ENCODE peak calls at places on chromosome 5, in eight cellular contexts. One of them, this sample, is unnamed.

GRCh38 chr5:78275998-78276543 is 18.4 kb downstream of the AP3B1 start:
- DNase-seq in heart left ventricle: no peak
- DNase-seq in left ventricle myocardium inferior: no peak
- DNase-seq in cardiac muscle cell: peak; percentile 20
- DNase-seq in B cell: no peak
- DNase-seq in tibial nerve: no peak
- DNase-seq in IMR-90: peak; percentile 12
- DNase-seq in lower leg skin: no peak
- DNase-seq in this sample: no peak

GRCh38 chr5:87850843-87851242 is 417.8 kb downstream of the TMEM161B start:
- DNase-seq in lower leg skin: no peak
- DNase-seq in IMR-90: no peak
- DNase-seq in B cell: no peak
- DNase-seq in cardiac muscle cell: no peak
- DNase-seq in left ventricle myocardium inferior: no peak
- DNase-seq in heart left ventricle: no peak
- DNase-seq in tibial nerve: no peak
- DNase-seq in this sample: no peak

GRCh38 chr5:151798674-151799073 is 26.9 kb downstream of the G3BP1 start:
- DNase-seq in heart left ventricle: no peak
- DNase-seq in cardiac muscle cell: no peak
- DNase-seq in left ventricle myocardium inferior: no peak
- DNase-seq in tibial nerve: no peak
- DNase-seq in lower leg skin: no peak
- DNase-seq in IMR-90: no peak
- DNase-seq in B cell: no peak
- DNase-seq in this sample: no peak

GRCh38 chr5:16924201-16924600 is 11.9 kb downstream of the MYO10 start:
- DNase-seq in IMR-90: no peak
- DNase-seq in lower leg skin: no peak
- DNase-seq in tibial nerve: no peak
- DNase-seq in cardiac muscle cell: no peak
- DNase-seq in heart left ventricle: no peak
- DNase-seq in B cell: no peak
- DNase-seq in left ventricle myocardium inferior: no peak
- DNase-seq in this sample: no peak

GRCh38 chr5:67805666-67806348 is 409.7 kb upstream of the PIK3R1 start:
- DNase-seq in left ventricle myocardium inferior: no peak
- DNase-seq in B cell: no peak
- DNase-seq in cardiac muscle cell: no peak
- DNase-seq in tibial nerve: no peak
- DNase-seq in heart left ventricle: no peak
- DNase-seq in lower leg skin: no peak
- DNase-seq in IMR-90: no peak
- DNase-seq in this sample: no peak

GRCh38 chr5:126837907-126838539 is 61.1 kb downstream of the LMNB1 start:
- DNase-seq in IMR-90: peak; percentile 53
- DNase-seq in lower leg skin: no peak
- DNase-seq in heart left ventricle: no peak
- DNase-seq in cardiac muscle cell: peak; percentile 63
- DNase-seq in tibial nerve: no peak
- DNase-seq in B cell: no peak
- DNase-seq in left ventricle myocardium inferior: no peak
- DNase-seq in this sample: no peak

GRCh38 chr5:12072441-12072840 is 168.2 kb upstream of the CTNND2 start:
- DNase-seq in cardiac muscle cell: no peak
- DNase-seq in B cell: no peak
- DNase-seq in tibial nerve: no peak
- DNase-seq in left ventricle myocardium inferior: no peak
- DNase-seq in heart left ventricle: no peak
- DNase-seq in lower leg skin: no peak
- DNase-seq in IMR-90: no peak
- DNase-seq in this sample: no peak

GRCh38 chr5:142537938-142538337 is 148.0 kb downstream of the FGF1 start:
- DNase-seq in left ventricle myocardium inferior: no peak
- DNase-seq in B cell: no peak
- DNase-seq in heart left ventricle: no peak
- DNase-seq in cardiac muscle cell: peak; percentile 51
- DNase-seq in IMR-90: no peak
- DNase-seq in lower leg skin: no peak
- DNase-seq in tibial nerve: no peak
- DNase-seq in this sample: no peak

GRCh38 chr5:72147601-72148000 is 40.3 kb downstream of the MAP1B start:
- DNase-seq in cardiac muscle cell: no peak
- DNase-seq in B cell: no peak
- DNase-seq in left ventricle myocardium inferior: no peak
- DNase-seq in heart left ventricle: no peak
- DNase-seq in tibial nerve: no peak
- DNase-seq in IMR-90: no peak
- DNase-seq in lower leg skin: no peak
- DNase-seq in this sample: no peak

GRCh38 chr5:178069909-178070308 is 43.4 kb upstream of the N4BP3 start:
- DNase-seq in tibial nerve: no peak
- DNase-seq in B cell: peak; percentile 61
- DNase-seq in IMR-90: peak; percentile 26
- DNase-seq in heart left ventricle: no peak
- DNase-seq in lower leg skin: no peak
- DNase-seq in left ventricle myocardium inferior: no peak
- DNase-seq in cardiac muscle cell: peak; percentile 36
- DNase-seq in this sample: no peak

GRCh38 chr5:94692610-94693009 is 74.1 kb downstream of the SLF1 start:
- DNase-seq in tibial nerve: no peak
- DNase-seq in heart left ventricle: no peak
- DNase-seq in B cell: no peak
- DNase-seq in cardiac muscle cell: no peak
- DNase-seq in left ventricle myocardium inferior: no peak
- DNase-seq in lower leg skin: no peak
- DNase-seq in IMR-90: no peak
- DNase-seq in this sample: no peak

GRCh38 chr5:15995206-15996052 is 184.2 kb downstream of the MARCHF11 start:
- DNase-seq in heart left ventricle: no peak
- DNase-seq in IMR-90: peak; percentile 55
- DNase-seq in left ventricle myocardium inferior: no peak
- DNase-seq in cardiac muscle cell: peak; percentile 64
- DNase-seq in lower leg skin: no peak
- DNase-seq in tibial nerve: no peak
- DNase-seq in B cell: no peak
- DNase-seq in this sample: no peak

GRCh38 chr5:61640631-61641030 is 308.6 kb downstream of the ZSWIM6 start:
- DNase-seq in heart left ventricle: no peak
- DNase-seq in left ventricle myocardium inferior: no peak
- DNase-seq in B cell: no peak
- DNase-seq in lower leg skin: no peak
- DNase-seq in IMR-90: no peak
- DNase-seq in cardiac muscle cell: peak; percentile 51
- DNase-seq in tibial nerve: no peak
- DNase-seq in this sample: no peak

GRCh38 chr5:61638476-61638875 is 306.4 kb downstream of the ZSWIM6 start:
- DNase-seq in lower leg skin: no peak
- DNase-seq in left ventricle myocardium inferior: peak; percentile 53
- DNase-seq in tibial nerve: no peak
- DNase-seq in heart left ventricle: peak; percentile 29
- DNase-seq in IMR-90: no peak
- DNase-seq in cardiac muscle cell: no peak
- DNase-seq in B cell: no peak
- DNase-seq in this sample: no peak

GRCh38 chr5:61637566-61637965 is 305.5 kb downstream of the ZSWIM6 start:
- DNase-seq in heart left ventricle: no peak
- DNase-seq in lower leg skin: no peak
- DNase-seq in B cell: no peak
- DNase-seq in cardiac muscle cell: no peak
- DNase-seq in left ventricle myocardium inferior: no peak
- DNase-seq in IMR-90: no peak
- DNase-seq in tibial nerve: no peak
- DNase-seq in this sample: no peak

GRCh38 chr5:61641748-61642565 is 309.9 kb downstream of the ZSWIM6 start:
- DNase-seq in lower leg skin: no peak
- DNase-seq in heart left ventricle: no peak
- DNase-seq in left ventricle myocardium inferior: no peak
- DNase-seq in B cell: no peak
- DNase-seq in IMR-90: no peak
- DNase-seq in tibial nerve: no peak
- DNase-seq in cardiac muscle cell: no peak
- DNase-seq in this sample: no peak
- TF ChIP-seq CTCF in lower leg skin: no peak
- TF ChIP-seq CTCF in heart left ventricle: no peak
- TF ChIP-seq CTCF in left ventricle myocardium inferior: peak; percentile 35
- TF ChIP-seq CTCF in B cell: no peak
- TF ChIP-seq CTCF in IMR-90: peak; percentile 20
- TF ChIP-seq CTCF in tibial nerve: peak; percentile 29
- TF ChIP-seq CTCF in cardiac muscle cell: no peak
- TF ChIP-seq CTCF in this sample: peak; percentile 27

DNA sequence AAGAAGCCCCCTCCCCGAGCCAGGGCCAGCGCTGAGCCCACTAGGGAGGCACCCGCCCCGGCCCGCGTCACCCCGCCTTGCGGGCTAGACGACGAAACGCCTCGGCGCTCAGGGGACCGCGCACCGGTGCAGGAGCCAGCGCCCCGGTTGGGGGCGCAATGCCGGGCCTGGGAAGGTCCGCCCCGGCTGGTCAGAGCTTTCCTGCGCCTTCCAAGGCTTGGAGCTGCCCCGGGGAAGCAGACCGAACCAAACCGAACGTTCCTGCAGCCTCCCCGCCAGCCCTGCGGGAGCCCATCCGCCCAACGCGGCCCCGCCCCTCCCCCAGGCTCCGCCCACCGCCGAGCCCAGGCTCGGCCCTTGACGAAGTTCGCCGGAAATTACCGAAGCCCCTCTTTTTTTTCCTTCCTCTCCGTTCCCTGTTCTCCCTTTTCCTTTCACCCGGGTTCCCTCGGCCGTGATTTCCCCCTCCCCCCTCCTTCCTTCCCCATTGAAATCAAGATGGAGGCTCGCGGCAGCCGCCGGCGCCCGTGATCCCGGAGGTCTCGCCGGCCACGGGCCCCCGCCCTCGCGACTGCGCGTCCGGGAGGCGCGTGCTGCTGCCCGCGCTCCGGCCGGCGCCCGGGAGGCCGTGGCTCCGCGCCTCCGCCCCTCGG is at the start of gene TRIO:
- DNase-seq in IMR-90: peak; percentile 91
- DNase-seq in lower leg skin: peak; percentile 97
- DNase-seq in left ventricle myocardium inferior: peak; percentile 90
- DNase-seq in B cell: peak; percentile 88
- DNase-seq in cardiac muscle cell: peak; percentile 95
- DNase-seq in heart left ventricle: peak; percentile 94
- DNase-seq in tibial nerve: peak; percentile 83
- DNase-seq in this sample: peak; percentile 91
- TF ChIP-seq CTCF in IMR-90: peak; percentile 45
- TF ChIP-seq CTCF in lower leg skin: no peak
- TF ChIP-seq CTCF in left ventricle myocardium inferior: peak; percentile 67
- TF ChIP-seq CTCF in B cell: peak; percentile 75
- TF ChIP-seq CTCF in cardiac muscle cell: peak; percentile 65
- TF ChIP-seq CTCF in heart left ventricle: peak; percentile 45
- TF ChIP-seq CTCF in tibial nerve: peak; percentile 69
- TF ChIP-seq CTCF in this sample: peak; percentile 42

DNA sequence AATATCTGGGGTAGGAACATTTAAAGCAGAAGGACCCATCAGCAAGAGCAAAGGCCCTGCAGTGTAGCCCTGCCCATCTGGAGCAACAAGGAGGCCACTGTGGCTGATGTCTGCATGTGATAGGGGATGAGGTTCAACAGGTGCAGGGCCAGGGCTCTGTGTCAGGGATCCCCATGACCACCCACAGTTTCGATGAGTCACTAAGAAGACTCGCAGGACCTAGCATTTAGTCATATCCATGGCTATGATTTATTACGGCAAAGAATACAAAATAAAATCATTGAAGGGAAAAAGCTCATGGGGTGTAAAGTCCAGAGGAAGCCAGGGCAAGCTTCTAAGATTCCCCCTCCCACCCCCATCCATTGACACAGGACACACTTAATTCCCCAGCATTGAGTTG is 188.6 kb downstream of the ADGRV1 start:
- DNase-seq in lower leg skin: no peak
- DNase-seq in tibial nerve: no peak
- DNase-seq in cardiac muscle cell: no peak
- DNase-seq in IMR-90: no peak
- DNase-seq in left ventricle myocardium inferior: no peak
- DNase-seq in heart left ventricle: no peak
- DNase-seq in B cell: no peak
- DNase-seq in this sample: no peak
- TF ChIP-seq CTCF in lower leg skin: no peak
- TF ChIP-seq CTCF in tibial nerve: no peak
- TF ChIP-seq CTCF in cardiac muscle cell: no peak
- TF ChIP-seq CTCF in IMR-90: no peak
- TF ChIP-seq CTCF in left ventricle myocardium inferior: no peak
- TF ChIP-seq CTCF in heart left ventricle: no peak
- TF ChIP-seq CTCF in B cell: no peak
- TF ChIP-seq CTCF in this sample: no peak

DNA sequence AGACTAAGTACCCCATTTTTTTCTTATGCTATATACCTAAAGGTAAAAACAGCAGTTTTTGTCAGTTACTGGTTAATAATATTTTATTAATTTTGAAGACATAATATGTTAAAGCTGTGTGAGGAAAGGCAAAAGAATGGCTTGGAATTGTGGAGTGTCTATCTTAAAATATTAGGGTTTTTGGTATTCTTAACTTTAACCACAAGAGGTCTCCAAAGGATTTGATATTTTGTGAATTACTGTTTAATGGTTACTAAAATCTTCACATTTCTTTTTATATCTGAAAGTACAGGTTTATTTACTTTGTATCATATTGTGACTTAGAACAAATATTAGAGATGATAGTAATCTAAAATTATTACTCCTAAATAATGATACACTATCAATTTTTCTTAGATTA is 32.0 kb upstream of the DHFR start:
- DNase-seq in tibial nerve: no peak
- DNase-seq in left ventricle myocardium inferior: no peak
- DNase-seq in IMR-90: peak; percentile 36
- DNase-seq in cardiac muscle cell: peak; percentile 31
- DNase-seq in B cell: no peak
- DNase-seq in heart left ventricle: no peak
- DNase-seq in lower leg skin: no peak
- DNase-seq in this sample: no peak
- TF ChIP-seq CTCF in tibial nerve: peak; percentile 48
- TF ChIP-seq CTCF in left ventricle myocardium inferior: peak; percentile 42
- TF ChIP-seq CTCF in IMR-90: peak; percentile 58
- TF ChIP-seq CTCF in cardiac muscle cell: peak; percentile 37
- TF ChIP-seq CTCF in B cell: peak; percentile 50
- TF ChIP-seq CTCF in heart left ventricle: peak; percentile 42
- TF ChIP-seq CTCF in lower leg skin: no peak
- TF ChIP-seq CTCF in this sample: peak; percentile 24

GRCh38 chr5:95842955-95843544 is 20.5 kb upstream of the GLRX start:
- DNase-seq in B cell: peak; percentile 67
- DNase-seq in tibial nerve: no peak
- DNase-seq in left ventricle myocardium inferior: peak; percentile 59
- DNase-seq in lower leg skin: peak; percentile 89
- DNase-seq in IMR-90: peak; percentile 75
- DNase-seq in heart left ventricle: peak; percentile 70
- DNase-seq in cardiac muscle cell: peak; percentile 77
- DNase-seq in this sample: peak; percentile 79
- TF ChIP-seq CTCF in B cell: no peak
- TF ChIP-seq CTCF in tibial nerve: no peak
- TF ChIP-seq CTCF in left ventricle myocardium inferior: peak; percentile 40
- TF ChIP-seq CTCF in lower leg skin: no peak
- TF ChIP-seq CTCF in IMR-90: peak; percentile 34
- TF ChIP-seq CTCF in heart left ventricle: peak; percentile 28
- TF ChIP-seq CTCF in cardiac muscle cell: peak; percentile 27
- TF ChIP-seq CTCF in this sample: peak; percentile 65

DNA sequence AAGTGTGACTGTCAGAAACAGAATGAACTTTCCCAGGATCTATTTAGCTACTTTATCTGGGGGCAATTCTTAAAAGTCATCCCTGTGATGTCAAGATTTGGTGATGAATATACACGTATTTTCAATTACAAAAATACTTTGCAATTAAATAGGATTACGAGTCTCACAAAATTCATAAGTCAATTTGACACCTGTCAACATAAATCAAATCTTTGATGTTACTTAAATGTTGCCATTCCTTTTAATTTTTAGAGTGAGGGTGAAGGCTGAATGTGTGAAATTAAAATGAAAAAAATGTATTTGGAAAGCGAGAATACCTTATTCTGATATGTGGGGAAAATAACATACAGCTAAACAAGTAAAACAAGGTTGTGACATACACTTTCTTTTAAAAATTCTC is 202.9 kb downstream of the EPB41L4A start:
- DNase-seq in IMR-90: no peak
- DNase-seq in tibial nerve: no peak
- DNase-seq in left ventricle myocardium inferior: no peak
- DNase-seq in B cell: no peak
- DNase-seq in lower leg skin: no peak
- DNase-seq in heart left ventricle: no peak
- DNase-seq in cardiac muscle cell: no peak
- DNase-seq in this sample: no peak
- TF ChIP-seq CTCF in IMR-90: no peak
- TF ChIP-seq CTCF in tibial nerve: no peak
- TF ChIP-seq CTCF in left ventricle myocardium inferior: no peak
- TF ChIP-seq CTCF in B cell: no peak
- TF ChIP-seq CTCF in lower leg skin: no peak
- TF ChIP-seq CTCF in heart left ventricle: no peak
- TF ChIP-seq CTCF in cardiac muscle cell: no peak
- TF ChIP-seq CTCF in this sample: no peak